ENCODE peak calls at places on chromosomes 1 and 21, in four cellular contexts. E is glutamatergic neuron, W is M059J, M is H4. P is an unnamed sample.

GRCh38 chr1:43313771-43314170 is 13.0 kb downstream of the TIE1 start:
- DNase-seq in E (no peak), W (no peak), M (no peak), P (no peak)

GRCh38 chr1:21909787-21910503 is 27.2 kb downstream of the HSPG2 start:
- DNase-seq in E (no peak), W (no peak), M (no peak), P (peak)

GRCh38 chr21:34996304-34997081 is 52.6 kb downstream of the RUNX1 start:
- DNase-seq in E (no peak), W (no peak), M (no peak), P (no peak)

GRCh38 chr1:231079166-231079565 is 39.1 kb upstream of the FAM89A start:
- DNase-seq in E (no peak), W (no peak), M (no peak), P (no peak)

GRCh38 chr1:198165927-198166647 is 9.3 kb downstream of the NEK7 start:
- DNase-seq in E (no peak), W (no peak), M (no peak), P (no peak)

GRCh38 chr1:39301606-39302005 is 97.1 kb downstream of the MACF1 start:
- DNase-seq in E (no peak), W (no peak), M (no peak), P (no peak)

GRCh38 chr1:27322569-27323116 is 680 bp downstream of the TMEM222 start:
- DNase-seq in E (no peak), W (no peak), M (no peak), P (no peak)

GRCh38 chr1:153441238-153441755 is 19.2 kb downstream of the S100A7 start:
- DNase-seq in E (no peak), W (no peak), M (no peak), P (no peak)

GRCh38 chr1:109609881-109610280 is 9.5 kb downstream of the GNAT2 start:
- DNase-seq in E (no peak), W (peak), M (no peak), P (no peak)

GRCh38 chr1:161420763-161421455 is 53.2 kb upstream of the CFAP126 start:
- DNase-seq in E (no peak), W (no peak), M (no peak), P (no peak)

GRCh38 chr21:35252831-35253230 is 203.7 kb upstream of the RUNX1 start:
- DNase-seq in E (no peak), W (peak), M (peak), P (no peak)

GRCh38 chr1:99969260-99969728 is 502 bp upstream of the SLC35A3 start:
- DNase-seq in E (no peak), W (peak), M (peak), P (no peak)

GRCh38 chr21:21101911-21102310 is 103.7 kb downstream of the NCAM2 start:
- DNase-seq in E (no peak), W (peak), M (peak), P (peak)

GRCh38 chr1:100499412-100499811 is 38.5 kb upstream of the GPR88 start:
- DNase-seq in E (no peak), W (no peak), M (no peak), P (no peak)

GRCh38 chr21:41396452-41397107 is 29.5 kb upstream of the MX1 start:
- DNase-seq in E (no peak), W (peak), M (peak), P (no peak)

GRCh38 chr21:25790122-25790951 is 55.6 kb downstream of the GABPA start:
- DNase-seq in E (no peak), W (peak), M (peak), P (peak)

GRCh38 chr1:221509575-221510360 is 232.1 kb downstream of the DUSP10 start:
- DNase-seq in E (no peak), W (peak), M (no peak), P (no peak)

GRCh38 chr1:202131956-202132821 is 9.5 kb downstream of the GPR37L1 start:
- DNase-seq in E (no peak), W (no peak), M (no peak), P (no peak)

GRCh38 chr1:180257028-180257386 is 26.9 kb downstream of the LHX4 start:
- DNase-seq in E (no peak), W (no peak), M (no peak), P (no peak)

GRCh38 chr1:244804841-244805240 is 30.6 kb upstream of the COX20 start:
- DNase-seq in E (no peak), W (no peak), M (no peak), P (no peak)

GRCh38 chr1:203269654-203270020 is 35.7 kb upstream of the BTG2 start:
- DNase-seq in E (no peak), W (no peak), M (no peak), P (no peak)

GRCh38 chr21:42627527-42628289 is 25.7 kb upstream of the PDE9A start:
- DNase-seq in E (no peak), W (no peak), M (no peak), P (no peak)

GRCh38 chr1:87327362-87328120 is 1.1 kb upstream of the LMO4 start:
- DNase-seq in E (no peak), W (peak), M (no peak), P (peak)

GRCh38 chr1:31007462-31007991 is 58.0 kb downstream of the PUM1 start:
- DNase-seq in E (no peak), W (peak), M (peak), P (peak)

GRCh38 chr1:39613250-39613649 is 26.2 kb downstream of the HEYL start:
- DNase-seq in E (no peak), W (peak), M (no peak), P (no peak)

GRCh38 chr1:181255270-181255929 is 166.9 kb downstream of the IER5 start:
- DNase-seq in E (no peak), W (peak), M (peak), P (no peak)

GRCh38 chr1:229855999-229856650 is 210.9 kb upstream of the GALNT2 start:
- DNase-seq in E (peak), W (peak), M (no peak), P (no peak)

GRCh38 chr1:199046618-199047017 is 407.8 kb downstream of the PTPRC start:
- DNase-seq in E (no peak), W (no peak), M (no peak), P (no peak)

GRCh38 chr1:72227667-72228066 is 54.7 kb downstream of the NEGR1 start:
- DNase-seq in E (no peak), W (peak), M (no peak), P (no peak)

GRCh38 chr21:17438642-17439041 is 74.2 kb upstream of the CXADR start:
- DNase-seq in E (peak), W (no peak), M (no peak), P (no peak)